ENCODE peak calls at places on chromosome 19, in six cellular contexts. H, E, Y, I, K and W are unnamed samples.
A peak's percentile ranks its signal among the peaks of the same experiment; 100 is the strongest.

GRCh38 chr19:4088975-4089374 is 22.3 kb upstream of the ZBTB7A start:
- DNase-seq in H (no peak), E (no peak), Y (peak; percentile 29), I (no peak), K (no peak), W (no peak)

GRCh38 chr19:574658-575526 is 2.5 kb downstream of the BSG start:
- DNase-seq in H (no peak), E (no peak), Y (peak; percentile 36), I (no peak), K (peak; percentile 58), W (peak; percentile 67)

GRCh38 chr19:2185734-2186070 is 22.0 kb downstream of the DOT1L start:
- DNase-seq in H (no peak), E (no peak), Y (no peak), I (no peak), K (no peak), W (no peak)

GRCh38 chr19:46974181-46974580 is 45.5 kb upstream of the NPAS1 start:
- DNase-seq in H (no peak), E (no peak), Y (no peak), I (no peak), K (no peak), W (no peak)

GRCh38 chr19:27824108-27824507 is 1388.8 kb downstream of the UQCRFS1 start:
- DNase-seq in H (no peak), E (no peak), Y (no peak), I (no peak), K (no peak), W (no peak)

GRCh38 chr19:9673912-9674668 is 810 bp downstream of the ZNF562 start:
- DNase-seq in H (no peak), E (no peak), Y (peak; percentile 21), I (peak; percentile 78), K (peak; percentile 25), W (peak; percentile 35)

GRCh38 chr19:11673608-11674041 is 65.1 kb downstream of the ZNF823 start:
- DNase-seq in H (peak; percentile 87), E (peak; percentile 74), Y (peak; percentile 72), I (no peak), K (peak; percentile 30), W (peak; percentile 47)

GRCh38 chr19:367963-368623 is 23.5 kb upstream of the MIER2 start:
- DNase-seq in H (peak; percentile 10), E (no peak), Y (no peak), I (no peak), K (no peak), W (no peak)

GRCh38 chr19:41354343-41354974 is 737 bp upstream of the TGFB1 start:
- DNase-seq in H (no peak), E (no peak), Y (peak; percentile 28), I (no peak), K (no peak), W (no peak)

GRCh38 chr19:2454199-2454961 is 2.4 kb downstream of the LMNB2 start:
- DNase-seq in H (no peak), E (no peak), Y (no peak), I (no peak), K (no peak), W (no peak)

GRCh38 chr19:42313096-42313839 is at the start of gene TMEM145:
- DNase-seq in H (peak; percentile 73), E (peak; percentile 62), Y (no peak), I (peak; percentile 24), K (peak; percentile 41), W (peak; percentile 36)

GRCh38 chr19:29815231-29815630 is 3.4 kb downstream of the CCNE1 start:
- DNase-seq in H (no peak), E (no peak), Y (no peak), I (no peak), K (no peak), W (no peak)

GRCh38 chr19:49592486-49593232 is 1.7 kb downstream of the PRR12 start:
- DNase-seq in H (peak; percentile 68), E (no peak), Y (peak; percentile 58), I (peak; percentile 70), K (no peak), W (no peak)

GRCh38 chr19:5112681-5113080 is 143.8 kb downstream of the KDM4B start:
- DNase-seq in H (no peak), E (no peak), Y (no peak), I (no peak), K (no peak), W (no peak)

DNA sequence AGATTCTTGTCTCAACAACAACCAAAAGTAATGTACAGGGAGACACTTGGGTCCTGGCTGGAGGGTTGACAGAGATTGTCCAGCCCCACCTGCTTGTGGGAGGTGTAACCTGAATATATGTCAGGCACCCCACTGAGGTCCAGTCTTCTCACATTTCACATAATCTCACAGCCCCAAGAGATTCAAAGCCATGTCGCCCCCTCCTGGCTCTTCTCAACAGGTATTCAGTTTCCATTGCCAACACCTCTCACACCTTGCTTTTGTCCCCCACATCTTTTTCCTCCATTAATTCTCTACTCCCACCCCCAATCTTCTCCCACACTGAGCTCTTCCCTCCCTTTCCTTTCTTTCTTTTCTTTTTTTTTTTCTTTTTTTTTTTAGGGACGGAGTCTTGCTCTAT is 11.2 kb downstream of the UNC13A start:
- DNase-seq in H (no peak), E (no peak), Y (no peak), I (no peak), K (no peak), W (no peak)
- TF ChIP-seq CTCF in H (peak; percentile 60), E (no peak), Y (no peak), I (no peak), K (no peak), W (no peak)

GRCh38 chr19:16262618-16263017 is 62.0 kb upstream of the KLF2 start:
- DNase-seq in H (no peak), E (peak; percentile 80), Y (peak; percentile 72), I (no peak), K (no peak), W (no peak)
- H3K27ac ChIP-seq in H (no peak overlapping the region), E (peak overlapping the region; percentile 57), Y (no peak overlapping the region), I (no peak overlapping the region), K (no peak overlapping the region), W (no peak overlapping the region)

GRCh38 chr19:52991484-52991883 is 22.2 kb upstream of the ERVV-1 start:
- DNase-seq in H (no peak), E (no peak), Y (no peak), I (peak; percentile 86), K (peak; percentile 32), W (peak; percentile 52)

GRCh38 chr19:52991021-52991420 is 22.7 kb upstream of the ERVV-1 start:
- DNase-seq in H (no peak), E (no peak), Y (no peak), I (no peak), K (no peak), W (no peak)

GRCh38 chr19:52992109-52993004 is 21.4 kb upstream of the ERVV-1 start:
- DNase-seq in H (peak; percentile 46), E (peak; percentile 11), Y (peak; percentile 32), I (no peak), K (no peak), W (no peak)

GRCh38 chr19:52995711-52996110 is 18.0 kb upstream of the ERVV-1 start:
- DNase-seq in H (no peak), E (no peak), Y (no peak), I (no peak), K (no peak), W (no peak)

DNA sequence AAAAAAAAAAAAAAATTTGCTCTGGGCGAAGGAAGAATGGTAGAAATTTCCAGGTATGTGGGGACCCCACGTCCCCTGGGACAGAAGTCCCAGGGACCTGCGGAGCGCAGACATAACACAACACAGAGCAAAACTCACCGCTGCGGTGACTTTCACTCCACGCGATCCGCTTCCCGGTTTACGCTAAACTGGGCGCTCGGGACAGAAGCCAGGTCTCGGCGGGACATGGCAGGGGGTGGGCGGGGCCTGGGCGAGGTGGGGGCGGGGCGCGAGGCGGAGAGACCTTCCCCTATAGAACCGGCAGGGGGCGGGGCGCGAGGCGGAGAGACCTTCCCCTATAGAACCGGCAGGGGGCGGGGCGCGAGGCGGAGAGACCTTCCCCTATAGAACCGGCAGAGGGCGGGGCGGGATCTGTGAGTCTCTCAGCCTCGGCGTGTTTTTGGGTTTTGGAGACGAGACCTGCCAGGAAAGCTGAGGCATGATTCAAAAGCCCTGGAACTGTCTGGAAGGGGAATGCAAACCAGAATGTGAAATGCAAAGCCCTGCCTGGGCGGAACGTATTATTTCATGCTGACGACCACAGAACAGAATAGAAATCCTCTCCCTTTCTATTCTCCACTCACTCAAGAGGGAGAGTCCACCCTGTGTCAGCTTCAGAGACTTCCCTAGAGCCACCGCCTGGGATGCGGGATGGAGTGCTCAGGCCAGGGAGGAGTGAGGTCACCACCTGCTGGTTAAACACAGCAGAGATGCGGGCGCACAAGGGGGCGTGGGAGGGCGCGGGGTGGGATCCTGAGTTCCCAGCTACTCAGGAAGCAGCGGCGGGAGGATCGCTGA is 20.2 kb upstream of the ERVV-1 start:
- DNase-seq in H (peak; percentile 81), E (peak; percentile 77), Y (peak; percentile 91), I (peak; percentile 71), K (peak; percentile 58), W (peak; percentile 84)
- TF ChIP-seq CTCF in H (peak; percentile 81), E (peak; percentile 45), Y (peak; percentile 68), I (no peak), K (no peak), W (peak; percentile 16)

GRCh38 chr19:18089726-18090125 is 3.0 kb upstream of the IL12RB1 start:
- DNase-seq in H (no peak), E (no peak), Y (no peak), I (no peak), K (no peak), W (no peak)
- H3K27ac ChIP-seq in H (no peak overlapping the region), E (peak overlapping the region; percentile 53), Y (peak overlapping the region; percentile 34), I (no peak overlapping the region), K (no peak overlapping the region), W (no peak overlapping the region)